ENCODE peak calls at places on chromosome 18, in five cellular contexts. One of them, this sample, is unnamed.

GRCh38 chr18:51051105-51051712 is 21.2 kb downstream of the SMAD4 start:
- DNase-seq in colonic mucosa: no peak
- DNase-seq in foreskin keratinocyte: no peak
- DNase-seq in mesothelial cell of epicardium: no peak
- DNase-seq in cardiac fibroblast: peak
- DNase-seq in this sample: peak

GRCh38 chr18:10234912-10235439 is 219.5 kb upstream of the APCDD1 start:
- DNase-seq in cardiac fibroblast: peak
- DNase-seq in mesothelial cell of epicardium: no peak
- DNase-seq in colonic mucosa: no peak
- DNase-seq in foreskin keratinocyte: peak
- DNase-seq in this sample: peak

GRCh38 chr18:30177056-30177455 is 865.5 kb downstream of the DSC3 start:
- DNase-seq in foreskin keratinocyte: peak
- DNase-seq in colonic mucosa: no peak
- DNase-seq in cardiac fibroblast: peak
- DNase-seq in mesothelial cell of epicardium: no peak
- DNase-seq in this sample: peak

GRCh38 chr18:63207825-63208224 is 111.7 kb downstream of the BCL2 start:
- DNase-seq in cardiac fibroblast: no peak
- DNase-seq in mesothelial cell of epicardium: no peak
- DNase-seq in foreskin keratinocyte: no peak
- DNase-seq in colonic mucosa: no peak
- DNase-seq in this sample: no peak

GRCh38 chr18:4524096-4524495 is 69.0 kb upstream of the DLGAP1 start:
- DNase-seq in cardiac fibroblast: no peak
- DNase-seq in foreskin keratinocyte: no peak
- DNase-seq in mesothelial cell of epicardium: no peak
- DNase-seq in colonic mucosa: no peak
- DNase-seq in this sample: no peak

GRCh38 chr18:69239849-69240248 is 160.8 kb upstream of the DOK6 start:
- DNase-seq in foreskin keratinocyte: no peak
- DNase-seq in colonic mucosa: no peak
- DNase-seq in mesothelial cell of epicardium: no peak
- DNase-seq in cardiac fibroblast: no peak
- DNase-seq in this sample: no peak

GRCh38 chr18:51074605-51075004 is 44.6 kb downstream of the SMAD4 start:
- DNase-seq in cardiac fibroblast: no peak
- DNase-seq in foreskin keratinocyte: no peak
- DNase-seq in mesothelial cell of epicardium: no peak
- DNase-seq in colonic mucosa: no peak
- DNase-seq in this sample: no peak

GRCh38 chr18:64747803-64748202 is 598.9 kb upstream of the LINC00305 start:
- DNase-seq in colonic mucosa: no peak
- DNase-seq in mesothelial cell of epicardium: no peak
- DNase-seq in foreskin keratinocyte: no peak
- DNase-seq in cardiac fibroblast: no peak
- DNase-seq in this sample: no peak

GRCh38 chr18:64202229-64202835 is 53.4 kb upstream of the LINC00305 start:
- DNase-seq in cardiac fibroblast: no peak
- DNase-seq in foreskin keratinocyte: no peak
- DNase-seq in colonic mucosa: no peak
- DNase-seq in mesothelial cell of epicardium: no peak
- DNase-seq in this sample: no peak

GRCh38 chr18:22349966-22350365 is 67.7 kb downstream of the CTAGE1 start:
- DNase-seq in colonic mucosa: no peak
- DNase-seq in cardiac fibroblast: no peak
- DNase-seq in mesothelial cell of epicardium: no peak
- DNase-seq in foreskin keratinocyte: no peak
- DNase-seq in this sample: no peak

GRCh38 chr18:39425172-39425571 is 1859.6 kb upstream of the CELF4 start:
- DNase-seq in colonic mucosa: no peak
- DNase-seq in mesothelial cell of epicardium: no peak
- DNase-seq in cardiac fibroblast: no peak
- DNase-seq in foreskin keratinocyte: no peak
- DNase-seq in this sample: no peak

GRCh38 chr18:73893879-73894278 is 253.8 kb downstream of the FBXO15 start:
- DNase-seq in colonic mucosa: no peak
- DNase-seq in foreskin keratinocyte: peak
- DNase-seq in mesothelial cell of epicardium: no peak
- DNase-seq in cardiac fibroblast: no peak
- DNase-seq in this sample: peak

GRCh38 chr18:6406075-6406909 is 8.4 kb downstream of the L3MBTL4 start:
- DNase-seq in mesothelial cell of epicardium: no peak
- DNase-seq in colonic mucosa: no peak
- DNase-seq in cardiac fibroblast: peak
- DNase-seq in foreskin keratinocyte: peak
- DNase-seq in this sample: peak

GRCh38 chr18:28175930-28176673 is 828 bp downstream of the CDH2 start:
- DNase-seq in mesothelial cell of epicardium: peak
- DNase-seq in cardiac fibroblast: peak
- DNase-seq in foreskin keratinocyte: peak
- DNase-seq in colonic mucosa: no peak
- DNase-seq in this sample: no peak

GRCh38 chr18:51666717-51667320 is 469.3 kb upstream of the MEX3C start:
- DNase-seq in foreskin keratinocyte: peak
- DNase-seq in colonic mucosa: no peak
- DNase-seq in cardiac fibroblast: peak
- DNase-seq in mesothelial cell of epicardium: peak
- DNase-seq in this sample: peak

GRCh38 chr18:23721711-23722479 is 32.6 kb downstream of the LAMA3 start:
- DNase-seq in foreskin keratinocyte: no peak
- DNase-seq in mesothelial cell of epicardium: no peak
- DNase-seq in colonic mucosa: no peak
- DNase-seq in cardiac fibroblast: no peak
- DNase-seq in this sample: no peak

GRCh38 chr18:39842042-39842791 is 2112.8 kb upstream of the PIK3C3 start:
- DNase-seq in mesothelial cell of epicardium: peak
- DNase-seq in colonic mucosa: no peak
- DNase-seq in cardiac fibroblast: no peak
- DNase-seq in foreskin keratinocyte: no peak
- DNase-seq in this sample: no peak

GRCh38 chr18:23238651-23239349 is 103.5 kb downstream of the CABLES1 start:
- DNase-seq in colonic mucosa: no peak
- DNase-seq in foreskin keratinocyte: no peak
- DNase-seq in mesothelial cell of epicardium: no peak
- DNase-seq in cardiac fibroblast: peak
- DNase-seq in this sample: no peak

GRCh38 chr18:12883003-12883683 is 894 bp downstream of the PTPN2 start:
- DNase-seq in cardiac fibroblast: no peak
- DNase-seq in mesothelial cell of epicardium: no peak
- DNase-seq in colonic mucosa: peak
- DNase-seq in foreskin keratinocyte: peak
- DNase-seq in this sample: no peak

GRCh38 chr18:9091066-9091476 is 11.4 kb upstream of the NDUFV2 start:
- DNase-seq in mesothelial cell of epicardium: no peak
- DNase-seq in cardiac fibroblast: no peak
- DNase-seq in colonic mucosa: no peak
- DNase-seq in foreskin keratinocyte: no peak
- DNase-seq in this sample: no peak

GRCh38 chr18:44683566-44683965 is 2.9 kb downstream of the SETBP1 start:
- DNase-seq in colonic mucosa: no peak
- DNase-seq in mesothelial cell of epicardium: no peak
- DNase-seq in foreskin keratinocyte: no peak
- DNase-seq in cardiac fibroblast: no peak
- DNase-seq in this sample: no peak

GRCh38 chr18:55587341-55588000 is 521 bp downstream of the TCF4 start:
- DNase-seq in cardiac fibroblast: peak
- DNase-seq in mesothelial cell of epicardium: no peak
- DNase-seq in foreskin keratinocyte: no peak
- DNase-seq in colonic mucosa: peak
- DNase-seq in this sample: no peak

GRCh38 chr18:1392865-1393734 is 488.4 kb downstream of the ADCYAP1 start:
- DNase-seq in foreskin keratinocyte: no peak
- DNase-seq in colonic mucosa: no peak
- DNase-seq in mesothelial cell of epicardium: no peak
- DNase-seq in cardiac fibroblast: no peak
- DNase-seq in this sample: no peak

GRCh38 chr18:46867471-46868170 is 49.7 kb downstream of the PIAS2 start:
- DNase-seq in cardiac fibroblast: no peak
- DNase-seq in colonic mucosa: no peak
- DNase-seq in foreskin keratinocyte: no peak
- DNase-seq in mesothelial cell of epicardium: no peak
- DNase-seq in this sample: no peak

GRCh38 chr18:1559563-1559962 is 654.9 kb downstream of the ADCYAP1 start:
- DNase-seq in colonic mucosa: no peak
- DNase-seq in mesothelial cell of epicardium: no peak
- DNase-seq in foreskin keratinocyte: no peak
- DNase-seq in cardiac fibroblast: no peak
- DNase-seq in this sample: no peak

GRCh38 chr18:58412844-58413666 is 215.8 kb downstream of the ALPK2 start:
- DNase-seq in mesothelial cell of epicardium: no peak
- DNase-seq in colonic mucosa: no peak
- DNase-seq in cardiac fibroblast: no peak
- DNase-seq in foreskin keratinocyte: no peak
- DNase-seq in this sample: no peak

GRCh38 chr18:22813648-22814328 is 119.3 kb upstream of the RBBP8 start:
- DNase-seq in cardiac fibroblast: peak
- DNase-seq in foreskin keratinocyte: peak
- DNase-seq in colonic mucosa: no peak
- DNase-seq in mesothelial cell of epicardium: no peak
- DNase-seq in this sample: peak

GRCh38 chr18:55100817-55101457 is 141.7 kb upstream of the CCDC68 start:
- DNase-seq in foreskin keratinocyte: peak
- DNase-seq in cardiac fibroblast: peak
- DNase-seq in colonic mucosa: no peak
- DNase-seq in mesothelial cell of epicardium: no peak
- DNase-seq in this sample: peak

GRCh38 chr18:41073372-41073954 is 881.6 kb upstream of the PIK3C3 start:
- DNase-seq in cardiac fibroblast: peak
- DNase-seq in colonic mucosa: no peak
- DNase-seq in mesothelial cell of epicardium: no peak
- DNase-seq in foreskin keratinocyte: peak
- DNase-seq in this sample: peak

GRCh38 chr18:9340472-9340871 is 5.9 kb downstream of the TWSG1 start:
- DNase-seq in foreskin keratinocyte: no peak
- DNase-seq in cardiac fibroblast: no peak
- DNase-seq in mesothelial cell of epicardium: no peak
- DNase-seq in colonic mucosa: no peak
- DNase-seq in this sample: no peak

GRCh38 chr18:1047406-1047805 is 142.7 kb downstream of the ADCYAP1 start:
- DNase-seq in foreskin keratinocyte: no peak
- DNase-seq in colonic mucosa: no peak
- DNase-seq in mesothelial cell of epicardium: no peak
- DNase-seq in cardiac fibroblast: peak
- DNase-seq in this sample: no peak

GRCh38 chr18:22378672-22379282 is 38.9 kb downstream of the CTAGE1 start:
- DNase-seq in mesothelial cell of epicardium: no peak
- DNase-seq in foreskin keratinocyte: peak
- DNase-seq in colonic mucosa: peak
- DNase-seq in cardiac fibroblast: peak
- DNase-seq in this sample: peak

GRCh38 chr18:40407913-40408312 is 1547.1 kb upstream of the PIK3C3 start:
- DNase-seq in cardiac fibroblast: no peak
- DNase-seq in colonic mucosa: no peak
- DNase-seq in mesothelial cell of epicardium: no peak
- DNase-seq in foreskin keratinocyte: no peak
- DNase-seq in this sample: no peak

GRCh38 chr18:33460681-33461080 is 20.2 kb upstream of the CCDC178 start:
- DNase-seq in foreskin keratinocyte: no peak
- DNase-seq in cardiac fibroblast: no peak
- DNase-seq in colonic mucosa: no peak
- DNase-seq in mesothelial cell of epicardium: no peak
- DNase-seq in this sample: no peak

GRCh38 chr18:79451237-79452125 is 55.8 kb downstream of the NFATC1 start:
- DNase-seq in cardiac fibroblast: no peak
- DNase-seq in mesothelial cell of epicardium: no peak
- DNase-seq in colonic mucosa: no peak
- DNase-seq in foreskin keratinocyte: no peak
- DNase-seq in this sample: no peak
- TF ChIP-seq CTCF in cardiac fibroblast: no peak
- TF ChIP-seq CTCF in mesothelial cell of epicardium: no peak
- TF ChIP-seq CTCF in colonic mucosa: no peak
- TF ChIP-seq CTCF in foreskin keratinocyte: no peak
- TF ChIP-seq CTCF in this sample: no peak

GRCh38 chr18:76923485-76924085 is 101.2 kb downstream of the ZNF236 start:
- DNase-seq in cardiac fibroblast: peak
- DNase-seq in mesothelial cell of epicardium: no peak
- DNase-seq in foreskin keratinocyte: peak
- DNase-seq in colonic mucosa: no peak
- DNase-seq in this sample: peak

GRCh38 chr18:76927216-76927725 is 104.9 kb downstream of the ZNF236 start:
- DNase-seq in foreskin keratinocyte: no peak
- DNase-seq in colonic mucosa: no peak
- DNase-seq in cardiac fibroblast: no peak
- DNase-seq in mesothelial cell of epicardium: no peak
- DNase-seq in this sample: no peak

GRCh38 chr18:76920974-76921373 is 98.6 kb downstream of the ZNF236 start:
- DNase-seq in mesothelial cell of epicardium: no peak
- DNase-seq in cardiac fibroblast: no peak
- DNase-seq in colonic mucosa: no peak
- DNase-seq in foreskin keratinocyte: no peak
- DNase-seq in this sample: no peak

DNA sequence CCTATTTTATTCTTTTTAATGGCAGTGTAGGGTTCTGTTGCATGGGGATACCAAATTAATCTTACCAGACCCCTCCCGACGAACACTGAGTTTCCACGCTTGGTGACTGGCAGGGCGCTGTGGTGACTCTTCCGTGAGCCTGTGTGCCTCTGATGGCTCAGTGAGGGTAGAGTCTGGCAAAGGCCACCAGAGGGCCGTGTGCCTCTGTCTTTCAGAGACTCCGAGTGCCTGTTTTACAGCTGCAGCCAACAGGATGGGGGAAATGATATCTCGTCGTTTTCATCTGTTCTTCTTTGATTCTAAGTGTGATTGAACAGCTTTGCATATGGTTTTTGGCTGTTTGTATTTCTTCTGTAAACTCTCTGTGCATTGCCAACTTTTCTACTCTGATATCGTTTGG is 99.8 kb downstream of the ZNF236 start:
- DNase-seq in cardiac fibroblast: peak
- DNase-seq in mesothelial cell of epicardium: no peak
- DNase-seq in foreskin keratinocyte: no peak
- DNase-seq in colonic mucosa: peak
- DNase-seq in this sample: peak
- TF ChIP-seq CTCF in cardiac fibroblast: peak
- TF ChIP-seq CTCF in mesothelial cell of epicardium: no peak
- TF ChIP-seq CTCF in foreskin keratinocyte: peak
- TF ChIP-seq CTCF in colonic mucosa: peak
- TF ChIP-seq CTCF in this sample: peak

GRCh38 chr18:60047556-60047955 is 147.8 kb downstream of the PMAIP1 start:
- DNase-seq in foreskin keratinocyte: peak
- DNase-seq in colonic mucosa: no peak
- DNase-seq in cardiac fibroblast: peak
- DNase-seq in mesothelial cell of epicardium: no peak
- DNase-seq in this sample: peak
- TF ChIP-seq CTCF in foreskin keratinocyte: no peak
- TF ChIP-seq CTCF in colonic mucosa: no peak
- TF ChIP-seq CTCF in cardiac fibroblast: no peak
- TF ChIP-seq CTCF in mesothelial cell of epicardium: no peak
- TF ChIP-seq CTCF in this sample: no peak

GRCh38 chr18:66999003-66999402 is 395.1 kb upstream of the CDH19 start:
- DNase-seq in cardiac fibroblast: no peak
- DNase-seq in colonic mucosa: no peak
- DNase-seq in foreskin keratinocyte: no peak
- DNase-seq in mesothelial cell of epicardium: no peak
- DNase-seq in this sample: no peak
- TF ChIP-seq CTCF in cardiac fibroblast: no peak
- TF ChIP-seq CTCF in colonic mucosa: no peak
- TF ChIP-seq CTCF in foreskin keratinocyte: no peak
- TF ChIP-seq CTCF in mesothelial cell of epicardium: no peak
- TF ChIP-seq CTCF in this sample: no peak

GRCh38 chr18:59839931-59840685 is 59.7 kb upstream of the PMAIP1 start:
- DNase-seq in mesothelial cell of epicardium: no peak
- DNase-seq in cardiac fibroblast: no peak
- DNase-seq in foreskin keratinocyte: no peak
- DNase-seq in colonic mucosa: no peak
- DNase-seq in this sample: no peak
- TF ChIP-seq CTCF in mesothelial cell of epicardium: no peak
- TF ChIP-seq CTCF in cardiac fibroblast: peak
- TF ChIP-seq CTCF in foreskin keratinocyte: peak
- TF ChIP-seq CTCF in colonic mucosa: no peak
- TF ChIP-seq CTCF in this sample: peak

This sample was measured in bronchial epithelial cell.